ENCODE peak calls at places on chromosome X, in ten cellular contexts. K is sigmoid colon, P is stomach, S is breast epithelium, Q is suprapubic skin, W is GM12891, M is H1, U is spleen, A is upper lobe of left lung, R is GM12892. I is an unnamed sample.

GRCh38 chrX:118534716-118535493 is 39.3 kb downstream of the DOCK11 start:
- DNase-seq in U (no peak), Q (no peak), M (no peak), P (no peak), A (no peak), S (no peak), W (no peak), R (no peak), K (no peak), I (peak; percentile 31)

GRCh38 chrX:153723351-153724251 is 586 bp downstream of the BCAP31 start:
- DNase-seq in Q (no peak), P (peak; percentile 48), S (no peak), R (peak; percentile 59), U (peak; percentile 90), A (peak; percentile 87), W (peak; percentile 54), K (no peak), M (peak; percentile 63), I (peak; percentile 56)

GRCh38 chrX:123282241-123282640 is 98.2 kb downstream of the GRIA3 start:
- DNase-seq in U (no peak), W (no peak), P (no peak), A (no peak), Q (no peak), K (no peak), M (no peak), S (no peak), R (no peak), I (no peak)

GRCh38 chrX:123450217-123450616 is 266.1 kb downstream of the GRIA3 start:
- DNase-seq in Q (no peak), K (no peak), U (no peak), R (no peak), A (no peak), W (no peak), S (no peak), P (no peak), M (no peak), I (peak; percentile 37)

GRCh38 chrX:30513284-30513683 is 64.3 kb downstream of the TASL start:
- DNase-seq in W (no peak), S (no peak), P (no peak), Q (no peak), M (no peak), K (no peak), U (no peak), A (no peak), R (no peak), I (peak; percentile 32)

GRCh38 chrX:131783555-131784338 is 239.4 kb upstream of the STK26 start:
- DNase-seq in A (no peak), M (no peak), S (peak; percentile 80), U (no peak), W (no peak), Q (peak; percentile 83), P (peak; percentile 81), R (no peak), K (peak; percentile 90), I (no peak)

GRCh38 chrX:109886122-109886761 is 116.7 kb upstream of the TMEM164 start:
- DNase-seq in P (peak; percentile 52), Q (no peak), M (peak; percentile 44), A (no peak), R (no peak), S (no peak), U (no peak), K (no peak), W (no peak), I (peak; percentile 58)

GRCh38 chrX:27336466-27337091 is 126.6 kb downstream of the PPP4R3C start:
- DNase-seq in K (no peak), W (peak; percentile 0), M (peak; percentile 61), P (peak; percentile 33), U (peak; percentile 74), R (no peak), A (no peak), Q (no peak), S (no peak), I (peak; percentile 53)

GRCh38 chrX:46577116-46578005 is 3.8 kb downstream of the CHST7 start:
- DNase-seq in U (no peak), W (no peak), S (no peak), M (no peak), P (no peak), R (no peak), Q (no peak), K (no peak), A (no peak), I (no peak)

GRCh38 chrX:129717902-129718301 is 20.9 kb upstream of the XPNPEP2 start:
- DNase-seq in K (no peak), U (no peak), Q (no peak), R (no peak), A (no peak), P (no peak), M (no peak), S (no peak), W (no peak), I (no peak)

DNA sequence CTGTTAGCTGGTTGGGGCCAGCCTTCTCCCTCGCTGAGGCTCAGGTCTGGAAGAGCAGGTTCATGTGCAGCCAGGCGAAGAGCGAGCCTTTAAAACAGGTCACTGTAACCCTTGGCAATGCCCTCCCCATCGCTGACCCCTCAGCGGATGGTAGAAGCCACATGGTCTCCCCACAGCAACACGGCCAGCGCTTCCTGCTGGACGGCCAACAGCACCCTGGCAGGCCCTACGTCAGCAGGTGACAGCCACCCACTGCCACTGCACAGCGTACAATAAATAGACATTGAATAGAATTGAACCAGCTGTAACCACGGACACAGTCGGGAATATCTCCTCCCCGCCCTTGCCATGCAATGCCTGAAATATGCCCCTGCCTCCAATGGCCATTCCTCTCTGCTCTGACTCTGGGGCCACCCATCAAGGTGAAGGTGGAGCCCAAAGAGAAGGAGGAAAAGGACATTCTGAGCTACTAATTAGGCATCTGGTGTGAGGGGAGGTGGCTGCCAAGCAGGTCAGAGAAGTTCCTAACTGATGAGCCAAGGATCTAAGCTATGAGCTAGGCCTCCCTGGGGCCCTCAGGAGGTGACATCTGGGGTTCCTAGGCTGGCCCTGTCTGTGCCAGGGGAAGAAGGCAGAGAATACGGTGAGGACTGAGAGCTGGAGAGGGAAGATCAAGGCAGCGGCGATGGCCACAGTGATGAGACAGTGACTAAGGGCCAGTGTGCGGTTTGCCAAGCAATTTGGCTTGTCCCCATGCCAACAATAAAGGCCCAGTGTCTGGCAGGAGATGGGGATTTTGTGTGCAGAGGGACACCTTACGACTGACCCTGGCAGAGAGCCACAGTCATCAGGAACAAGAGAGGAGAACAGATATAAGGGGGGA is 202.3 kb downstream of the BCOR start:
- DNase-seq in A (no peak), M (no peak), K (no peak), U (no peak), R (no peak), Q (no peak), W (no peak), P (peak; percentile 31), S (peak; percentile 55), I (no peak)
- TF ChIP-seq POLR2AphosphoS5 in A (no peak), M (no peak), K (no peak), U (no peak), R (no peak), Q (no peak), W (no peak), P (no peak), S (no peak), I (no peak)

GRCh38 chrX:72046447-72046846 is 85.3 kb downstream of the RTL5 start:
- DNase-seq in S (no peak), W (no peak), U (no peak), P (no peak), M (no peak), A (no peak), R (no peak), Q (no peak), K (no peak), I (no peak)
- TF ChIP-seq POLR2AphosphoS5 in S (no peak), W (no peak), U (no peak), P (no peak), M (no peak), A (no peak), R (no peak), Q (no peak), K (no peak), I (no peak)

DNA sequence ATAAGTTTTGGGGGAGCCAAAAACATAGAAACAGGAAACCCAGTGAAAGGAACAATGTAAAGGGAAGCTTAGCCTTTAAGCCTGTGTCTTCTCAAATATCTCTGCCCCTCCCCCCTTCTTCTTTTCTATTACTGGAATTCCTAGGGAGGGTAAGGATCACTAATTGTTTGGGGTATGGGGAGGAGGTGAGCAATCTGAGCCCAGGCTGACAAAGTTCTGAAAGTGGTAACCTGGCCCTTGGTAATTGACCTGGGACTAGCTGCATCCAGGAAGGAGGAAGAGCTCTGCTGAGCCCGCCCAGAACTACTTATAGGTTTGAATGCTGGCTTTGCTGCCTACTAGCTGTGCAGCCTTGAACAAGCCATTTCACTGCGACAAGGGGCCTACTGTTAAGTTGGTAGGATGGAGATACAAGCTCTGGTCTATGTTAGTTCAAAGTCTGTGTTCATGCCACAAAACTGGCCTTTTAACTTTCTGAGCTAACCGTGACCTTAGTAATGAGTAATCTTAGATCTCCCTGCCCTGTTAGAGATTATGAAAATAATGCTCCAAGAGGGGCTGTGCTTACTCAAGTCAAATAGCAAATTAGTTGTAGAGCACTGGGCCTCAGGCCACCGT is 37.8 kb downstream of the DGKK start:
- DNase-seq in W (no peak), Q (no peak), P (no peak), R (no peak), U (no peak), M (no peak), A (no peak), K (no peak), S (no peak), I (peak; percentile 76)
- TF ChIP-seq POLR2AphosphoS5 in W (no peak), Q (no peak), P (no peak), R (no peak), U (no peak), M (no peak), A (no peak), K (no peak), S (no peak), I (no peak)

GRCh38 chrX:9938516-9938915 is 28.6 kb upstream of the CLDN34 start:
- DNase-seq in M (no peak), K (no peak), W (no peak), R (no peak), Q (no peak), P (no peak), S (no peak), U (no peak), A (no peak), I (no peak)

GRCh38 chrX:9940397-9940796 is 26.8 kb upstream of the CLDN34 start:
- DNase-seq in P (no peak), U (no peak), M (no peak), K (no peak), W (no peak), S (no peak), A (no peak), R (no peak), Q (no peak), I (no peak)

GRCh38 chrX:9943420-9943819 is 23.7 kb upstream of the CLDN34 start:
- DNase-seq in W (no peak), A (no peak), K (no peak), Q (no peak), S (no peak), M (no peak), P (no peak), R (no peak), U (no peak), I (no peak)

GRCh38 chrX:9947395-9947794 is 19.8 kb upstream of the CLDN34 start:
- DNase-seq in A (no peak), W (no peak), S (no peak), P (no peak), M (no peak), R (no peak), K (no peak), Q (no peak), U (no peak), I (no peak)

DNA sequence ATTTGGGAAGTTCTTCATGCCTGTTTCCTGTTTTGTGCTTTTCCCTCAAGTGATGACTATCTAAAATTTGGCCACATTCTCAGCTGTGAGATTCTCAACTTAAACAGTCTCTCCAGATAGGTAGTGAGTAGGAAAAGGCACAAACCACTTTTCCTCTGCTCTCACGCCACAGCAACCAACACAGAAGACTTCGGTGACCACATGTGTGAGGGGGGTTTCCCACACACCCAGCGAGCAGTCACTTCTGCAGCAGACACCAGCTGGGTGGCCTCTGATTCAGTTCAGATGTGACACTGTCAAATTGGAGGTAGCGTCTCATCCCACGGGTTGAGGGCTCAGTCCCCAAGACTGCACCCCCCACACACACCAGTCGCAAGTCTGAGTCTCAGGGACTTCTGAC is 25.1 kb upstream of the CLDN34 start:
- DNase-seq in W (no peak), A (no peak), P (no peak), M (no peak), S (no peak), Q (no peak), U (no peak), K (no peak), R (no peak), I (no peak)
- TF ChIP-seq POLR2AphosphoS5 in W (peak; percentile 45), A (no peak), P (no peak), M (no peak), S (no peak), Q (no peak), U (no peak), K (no peak), R (no peak), I (no peak)